ENCODE peak calls at places on chromosomes 1 and 21, in nine cellular contexts. I, H, G, E, A, Y, S, T and U are unnamed samples.

GRCh38 chr1:208203127-208203847 is 40.9 kb downstream of the PLXNA2 start:
- DNase-seq in G (no peak), H (no peak), S (no peak), T (no peak), E (peak), Y (no peak), A (peak), I (peak), U (peak)

GRCh38 chr21:46005481-46005881 is 23.9 kb downstream of the COL6A1 start:
- DNase-seq in Y (peak), G (no peak), H (no peak), S (peak), A (peak), E (peak), I (peak), T (peak), U (peak)

GRCh38 chr1:169550294-169550693 is 36.0 kb downstream of the F5 start:
- DNase-seq in S (no peak), G (peak), I (no peak), H (peak), A (no peak), T (peak), E (no peak), Y (no peak), U (no peak)

GRCh38 chr1:29240986-29241385 is 4.7 kb downstream of the PTPRU start:
- DNase-seq in Y (peak), S (no peak), T (no peak), I (no peak), G (no peak), E (no peak), A (no peak), H (no peak), U (no peak)

GRCh38 chr1:156931553-156931952 is 11.1 kb downstream of the LRRC71 start:
- DNase-seq in H (no peak), T (no peak), I (no peak), G (no peak), S (peak), A (no peak), Y (peak), E (no peak), U (no peak)

GRCh38 chr1:51423098-51423821 is 92.9 kb upstream of the TTC39A start:
- DNase-seq in G (peak), T (no peak), A (no peak), E (no peak), I (no peak), Y (no peak), S (no peak), H (no peak), U (no peak)

GRCh38 chr1:22983944-22984343 is 11.3 kb upstream of the LACTBL1 start:
- DNase-seq in S (no peak), A (no peak), G (no peak), Y (no peak), T (no peak), E (no peak), H (no peak), I (no peak), U (no peak)

GRCh38 chr1:45974541-45975269 is 157.7 kb downstream of the PIK3R3 start:
- DNase-seq in Y (no peak), S (no peak), T (no peak), G (no peak), E (peak), A (no peak), H (no peak), I (peak), U (no peak)

GRCh38 chr1:72281637-72282270 is 585 bp downstream of the NEGR1 start:
- DNase-seq in Y (peak), H (no peak), A (no peak), E (no peak), S (no peak), I (no peak), G (peak), T (no peak), U (no peak)

GRCh38 chr1:198910816-198911215 is 272.0 kb downstream of the PTPRC start:
- DNase-seq in I (no peak), Y (no peak), S (no peak), A (no peak), T (no peak), E (no peak), G (no peak), H (no peak), U (no peak)

GRCh38 chr1:59690531-59690930 is 124.2 kb upstream of the HOOK1 start:
- DNase-seq in T (no peak), S (no peak), E (no peak), A (no peak), I (no peak), H (no peak), G (no peak), Y (no peak), U (no peak)

GRCh38 chr1:92538048-92538412 is 51.3 kb upstream of the GFI1 start:
- DNase-seq in I (no peak), S (no peak), Y (no peak), A (no peak), E (no peak), T (no peak), G (no peak), H (no peak), U (no peak)

GRCh38 chr1:198681831-198682756 is 43.3 kb downstream of the PTPRC start:
- DNase-seq in T (peak), I (peak), S (peak), G (peak), H (no peak), A (no peak), E (peak), Y (peak), U (peak)

GRCh38 chr1:58739851-58740466 is 40.1 kb upstream of the MYSM1 start:
- DNase-seq in T (peak), I (peak), E (no peak), H (peak), G (peak), S (no peak), Y (no peak), A (no peak), U (no peak)

GRCh38 chr1:160061376-160062100 is 8.4 kb downstream of the KCNJ10 start:
- DNase-seq in H (no peak), A (no peak), G (peak), Y (no peak), I (no peak), E (no peak), S (no peak), T (no peak), U (no peak)

GRCh38 chr1:227459977-227460376 is 103.4 kb upstream of the ZNF678 start:
- DNase-seq in G (no peak), H (no peak), Y (no peak), E (no peak), I (no peak), T (no peak), A (no peak), S (no peak), U (no peak)

GRCh38 chr1:6329851-6330250 is 63.7 kb downstream of the ACOT7 start:
- DNase-seq in S (no peak), Y (no peak), H (no peak), T (no peak), E (no peak), A (no peak), G (no peak), I (no peak), U (no peak)

GRCh38 chr1:30691480-30691879 is 31.9 kb downstream of the MATN1 start:
- DNase-seq in A (peak), I (no peak), G (no peak), H (no peak), Y (peak), E (no peak), S (no peak), T (no peak), U (no peak)

GRCh38 chr1:18341291-18342058 is 139.3 kb upstream of the KLHDC7A start:
- DNase-seq in A (no peak), T (no peak), H (no peak), G (no peak), E (no peak), S (no peak), I (no peak), Y (no peak), U (no peak)

GRCh38 chr21:46504681-46505080 is 46.0 kb downstream of the DIP2A start:
- DNase-seq in Y (no peak), T (no peak), E (no peak), G (no peak), A (no peak), H (no peak), S (no peak), I (no peak), U (no peak)

GRCh38 chr1:35708179-35708891 is 10.3 kb downstream of the C1orf216 start:
- DNase-seq in G (peak), T (peak), I (no peak), H (no peak), S (no peak), E (no peak), Y (no peak), A (no peak), U (no peak)

GRCh38 chr1:222996307-222996983 is 146.6 kb downstream of the TLR5 start:
- DNase-seq in S (no peak), G (no peak), H (no peak), Y (no peak), E (no peak), T (no peak), A (no peak), I (no peak), U (no peak)

GRCh38 chr21:25215698-25216384 is 391.4 kb downstream of the MRPL39 start:
- DNase-seq in A (no peak), G (no peak), H (no peak), Y (no peak), S (no peak), E (no peak), T (no peak), I (no peak), U (no peak)

GRCh38 chr21:46011267-46011967 is 29.8 kb downstream of the COL6A1 start:
- DNase-seq in Y (no peak), A (peak), H (no peak), T (no peak), G (no peak), E (no peak), S (peak), I (no peak), U (peak)

GRCh38 chr21:42009831-42010506 is at the start of gene ZBTB21:
- DNase-seq in E (peak), Y (peak), S (peak), I (peak), H (peak), A (peak), T (peak), G (peak), U (peak)

GRCh38 chr21:42007541-42007940 is 2.6 kb downstream of the ZBTB21 start:
- DNase-seq in I (no peak), Y (no peak), A (no peak), H (no peak), S (no peak), G (no peak), T (no peak), E (no peak), U (no peak)

GRCh38 chr21:42010507-42011493 is 640 bp upstream of the ZBTB21 start:
- DNase-seq in E (peak), I (peak), G (peak), T (peak), S (peak), Y (no peak), H (no peak), A (no peak), U (no peak)

GRCh38 chr21:42006765-42007164 is 3.4 kb downstream of the ZBTB21 start:
- DNase-seq in H (no peak), T (no peak), A (no peak), S (no peak), G (no peak), I (no peak), Y (no peak), E (no peak), U (no peak)

GRCh38 chr21:42009018-42009830 is 936 bp downstream of the ZBTB21 start:
- DNase-seq in Y (peak), E (peak), I (peak), S (peak), A (no peak), H (no peak), T (peak), G (peak), U (peak)
- TF ChIP-seq CTCF in Y (no peak), E (peak), I (no peak), S (no peak), A (no peak), H (peak), T (peak), G (no peak), U (no peak)

DNA sequence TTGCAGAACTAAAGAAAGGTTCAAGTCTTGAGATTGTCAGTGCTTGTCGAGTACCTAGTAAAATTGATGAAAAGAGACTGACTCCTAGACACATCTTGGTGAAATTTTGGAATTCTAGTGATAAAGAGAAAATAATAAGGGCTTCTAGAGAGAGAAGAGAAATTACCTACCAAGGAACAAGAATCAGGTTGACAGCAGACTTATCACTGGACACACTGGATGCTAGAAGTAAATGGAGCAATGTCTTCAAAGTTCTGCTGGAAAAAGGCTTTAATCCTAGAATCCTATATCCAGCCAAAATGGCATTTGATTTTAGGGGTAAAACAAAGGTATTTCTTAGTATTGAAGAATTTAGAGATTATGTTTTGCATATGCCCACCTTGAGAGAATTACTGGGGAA is 16.3 kb downstream of the L1TD1 start:
- DNase-seq in T (no peak), S (no peak), G (no peak), I (no peak), H (no peak), A (no peak), Y (no peak), E (no peak), U (no peak)
- TF ChIP-seq POLR2AphosphoS5 in T (no peak), S (no peak), G (no peak), I (no peak), H (no peak), A (no peak), Y (no peak), E (no peak), U (no peak)

GRCh38 chr1:55611123-55611522 is 396.0 kb upstream of the USP24 start:
- DNase-seq in I (no peak), T (no peak), Y (no peak), E (no peak), A (no peak), H (no peak), G (no peak), S (no peak), U (no peak)
- TF ChIP-seq CTCF in I (no peak), T (no peak), Y (no peak), E (no peak), A (no peak), H (no peak), G (no peak), S (no peak), U (no peak)

DNA sequence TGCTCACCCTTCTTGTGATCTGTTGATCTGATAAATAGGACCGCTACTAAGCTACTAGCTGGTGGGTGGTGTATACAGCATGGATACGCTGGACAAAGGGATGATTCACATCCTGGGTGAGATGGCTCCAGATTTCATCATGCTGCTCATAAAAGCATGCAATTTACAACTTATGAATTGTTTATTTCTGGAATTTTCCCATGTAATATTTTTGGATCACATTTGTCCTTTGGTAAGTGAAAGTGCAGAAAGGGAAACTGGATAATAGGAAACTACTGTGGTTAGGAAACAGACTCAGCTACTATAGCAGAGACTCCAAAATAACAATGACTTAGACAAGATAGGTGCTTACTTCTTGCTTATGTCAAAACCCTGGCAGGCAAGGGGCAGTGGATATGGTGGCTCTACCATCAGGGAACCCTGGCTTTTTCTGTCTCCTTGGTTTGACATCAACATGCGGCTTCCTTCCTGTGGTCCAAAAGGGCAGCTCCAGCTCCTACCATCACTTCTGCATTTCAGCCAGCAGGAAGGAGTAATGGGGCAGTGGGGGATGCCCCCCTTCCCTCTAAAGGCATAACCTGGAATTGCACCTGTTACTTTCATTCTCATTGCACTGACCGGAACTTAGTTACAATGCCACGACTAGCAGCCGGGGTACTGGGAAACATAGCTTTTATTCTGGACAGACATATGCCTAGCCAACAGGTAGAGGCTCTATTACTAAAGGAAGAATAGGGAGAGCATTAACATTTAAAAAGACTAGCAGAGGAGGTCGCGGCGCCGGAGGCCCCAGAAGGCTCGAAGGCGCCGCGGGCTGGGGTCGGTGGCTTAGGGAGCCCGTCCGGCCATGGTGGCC is 13.8 kb upstream of the AK2 start:
- DNase-seq in T (no peak), S (no peak), G (peak), I (no peak), E (no peak), Y (peak), A (no peak), H (peak), U (no peak)
- TF ChIP-seq POLR2AphosphoS5 in T (no peak), S (no peak), G (no peak), I (peak), E (peak), Y (peak), A (no peak), H (peak), U (no peak)

DNA sequence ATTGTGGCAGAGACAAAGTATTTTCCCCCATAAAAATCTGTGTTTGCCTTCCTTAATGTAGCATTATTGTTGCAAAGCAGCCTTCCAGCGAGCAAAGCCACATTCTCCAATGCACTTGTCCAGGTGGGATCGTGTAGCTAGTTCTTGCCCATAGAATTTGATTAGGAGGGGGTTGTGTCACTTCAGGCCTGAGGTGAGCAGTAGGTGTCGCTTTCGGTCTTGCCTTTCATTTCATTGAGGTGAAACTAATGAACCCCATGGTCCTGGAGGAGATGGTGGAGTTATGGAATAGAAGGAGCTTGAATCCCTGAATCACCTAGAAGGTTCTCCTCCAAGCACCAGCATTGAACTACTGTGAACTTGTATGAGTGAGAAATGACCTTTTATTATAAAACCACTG is 318.9 kb upstream of the PBX1 start:
- DNase-seq in T (no peak), S (no peak), H (no peak), Y (no peak), I (no peak), E (no peak), A (no peak), G (peak), U (no peak)
- TF ChIP-seq CTCF in T (peak), S (no peak), H (no peak), Y (no peak), I (no peak), E (no peak), A (no peak), G (peak), U (no peak)

GRCh38 chr1:153649137-153649866 is 9.2 kb upstream of the SNAPIN start:
- DNase-seq in H (no peak), I (no peak), G (no peak), S (no peak), A (no peak), Y (no peak), E (no peak), T (no peak), U (peak)
- TF ChIP-seq POLR2AphosphoS5 in H (no peak), I (no peak), G (no peak), S (peak), A (no peak), Y (no peak), E (no peak), T (no peak), U (no peak)

GRCh38 chr1:152015766-152016165 is 21.0 kb downstream of the S100A11 start:
- DNase-seq in H (no peak), S (no peak), T (no peak), G (no peak), Y (no peak), E (no peak), A (no peak), I (no peak), U (no peak)

GRCh38 chr1:152021557-152021956 is 15.2 kb downstream of the S100A11 start:
- DNase-seq in A (no peak), I (no peak), H (no peak), S (no peak), E (no peak), T (no peak), G (no peak), Y (no peak), U (no peak)

GRCh38 chr1:152014943-152015342 is 21.3 kb upstream of the S100A10 start:
- DNase-seq in H (no peak), I (no peak), G (no peak), Y (no peak), A (no peak), E (no peak), S (no peak), T (no peak), U (no peak)

GRCh38 chr1:152022521-152022920 is 14.3 kb downstream of the S100A11 start:
- DNase-seq in S (no peak), Y (no peak), A (no peak), E (no peak), H (no peak), T (no peak), I (no peak), G (no peak), U (no peak)

DNA sequence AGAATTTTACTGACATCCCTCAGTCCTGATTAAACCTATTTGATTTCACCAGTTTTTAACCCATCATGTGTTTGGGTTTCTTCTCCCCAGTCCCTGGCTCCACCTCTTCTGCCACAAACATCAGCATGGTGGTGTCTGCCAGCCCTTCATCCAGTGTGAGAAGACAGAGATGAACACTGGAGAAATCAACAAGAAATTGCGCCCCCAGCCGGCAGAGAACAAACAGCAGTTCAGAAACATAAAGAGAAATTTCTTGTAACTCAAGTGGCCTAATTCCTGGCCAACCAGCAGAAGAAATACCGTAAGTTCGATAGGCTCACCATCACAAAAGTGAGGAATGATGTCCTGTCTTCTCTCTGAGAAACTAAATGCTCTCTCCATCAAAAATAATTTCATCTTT is 18.3 kb downstream of the S100A11 start:
- DNase-seq in E (peak), H (no peak), T (no peak), Y (no peak), A (no peak), G (peak), S (no peak), I (no peak), U (no peak)
- TF ChIP-seq CTCF in E (no peak), H (peak), T (peak), Y (no peak), A (no peak), G (peak), S (no peak), I (no peak), U (no peak)